ENCODE peak calls at places on chromosomes 5 and 9, in seven cellular contexts. U, I, A, M, Z, P and F are unnamed samples.

GRCh38 chr9:94824401-94824800 is 97.9 kb downstream of the AOPEP start:
- DNase-seq in U (no peak), I (no peak), A (no peak), M (no peak), Z (no peak), P (no peak), F (no peak)

GRCh38 chr5:151707566-151707965 is 20.9 kb upstream of the SPARC start:
- DNase-seq in U (no peak), I (no peak), A (no peak), M (no peak), Z (no peak), P (no peak), F (no peak)

GRCh38 chr5:72667708-72668107 is 148.8 kb upstream of the TNPO1 start:
- DNase-seq in U (no peak), I (no peak), A (no peak), M (no peak), Z (no peak), P (no peak), F (no peak)

GRCh38 chr5:151126199-151126645 is 31.4 kb downstream of the ANXA6 start:
- DNase-seq in U (peak; percentile 57), I (peak; percentile 59), A (peak; percentile 81), M (peak; percentile 51), Z (peak; percentile 91), P (peak; percentile 60), F (peak; percentile 36)

GRCh38 chr9:34662544-34663295 is at the start of gene CCL27:
- DNase-seq in U (no peak), I (no peak), A (no peak), M (no peak), Z (no peak), P (no peak), F (no peak)

GRCh38 chr5:79800979-79801827 is 111.6 kb downstream of the CMYA5 start:
- DNase-seq in U (no peak), I (peak; percentile 13), A (no peak), M (no peak), Z (no peak), P (no peak), F (no peak)

GRCh38 chr5:1214163-1214935 is 10.8 kb upstream of the SLC6A18 start:
- DNase-seq in U (no peak), I (no peak), A (no peak), M (no peak), Z (peak; percentile 41), P (no peak), F (no peak)

GRCh38 chr5:172849636-172850453 is 15.8 kb downstream of the ERGIC1 start:
- DNase-seq in U (no peak), I (no peak), A (peak; percentile 78), M (no peak), Z (peak; percentile 72), P (peak; percentile 50), F (no peak)

GRCh38 chr9:77954619-77955018 is 77.0 kb downstream of the GNAQ start:
- DNase-seq in U (no peak), I (no peak), A (no peak), M (no peak), Z (no peak), P (no peak), F (no peak)

GRCh38 chr5:4054092-4054491 is 458.5 kb downstream of the IRX1 start:
- DNase-seq in U (no peak), I (no peak), A (no peak), M (no peak), Z (no peak), P (no peak), F (no peak)

GRCh38 chr5:58261605-58262004 is 198.3 kb downstream of the PLK2 start:
- DNase-seq in U (peak; percentile 42), I (no peak), A (no peak), M (no peak), Z (no peak), P (no peak), F (no peak)

GRCh38 chr5:67996596-67996995 is 219.0 kb upstream of the PIK3R1 start:
- DNase-seq in U (no peak), I (peak; percentile 35), A (no peak), M (no peak), Z (no peak), P (no peak), F (no peak)

GRCh38 chr9:134033516-134034214 is 8.4 kb downstream of the BRD3OS start:
- DNase-seq in U (no peak), I (no peak), A (peak; percentile 45), M (no peak), Z (no peak), P (no peak), F (no peak)

GRCh38 chr5:10590226-10591047 is 26.6 kb downstream of the ANKRD33B start:
- DNase-seq in U (no peak), I (peak; percentile 50), A (no peak), M (no peak), Z (no peak), P (no peak), F (no peak)

GRCh38 chr5:102241809-102242421 is 54.2 kb downstream of the SLCO4C1 start:
- DNase-seq in U (no peak), I (no peak), A (no peak), M (no peak), Z (no peak), P (no peak), F (no peak)

GRCh38 chr9:82540175-82540574 is 522.8 kb downstream of the RASEF start:
- DNase-seq in U (no peak), I (no peak), A (no peak), M (peak; percentile 44), Z (no peak), P (no peak), F (no peak)

GRCh38 chr9:112541690-112542089 is 55.1 kb downstream of the KIAA1958 start:
- DNase-seq in U (no peak), I (no peak), A (no peak), M (no peak), Z (no peak), P (no peak), F (no peak)

GRCh38 chr5:144332265-144332664 is 161.6 kb downstream of the KCTD16 start:
- DNase-seq in U (no peak), I (no peak), A (no peak), M (no peak), Z (no peak), P (no peak), F (no peak)

DNA sequence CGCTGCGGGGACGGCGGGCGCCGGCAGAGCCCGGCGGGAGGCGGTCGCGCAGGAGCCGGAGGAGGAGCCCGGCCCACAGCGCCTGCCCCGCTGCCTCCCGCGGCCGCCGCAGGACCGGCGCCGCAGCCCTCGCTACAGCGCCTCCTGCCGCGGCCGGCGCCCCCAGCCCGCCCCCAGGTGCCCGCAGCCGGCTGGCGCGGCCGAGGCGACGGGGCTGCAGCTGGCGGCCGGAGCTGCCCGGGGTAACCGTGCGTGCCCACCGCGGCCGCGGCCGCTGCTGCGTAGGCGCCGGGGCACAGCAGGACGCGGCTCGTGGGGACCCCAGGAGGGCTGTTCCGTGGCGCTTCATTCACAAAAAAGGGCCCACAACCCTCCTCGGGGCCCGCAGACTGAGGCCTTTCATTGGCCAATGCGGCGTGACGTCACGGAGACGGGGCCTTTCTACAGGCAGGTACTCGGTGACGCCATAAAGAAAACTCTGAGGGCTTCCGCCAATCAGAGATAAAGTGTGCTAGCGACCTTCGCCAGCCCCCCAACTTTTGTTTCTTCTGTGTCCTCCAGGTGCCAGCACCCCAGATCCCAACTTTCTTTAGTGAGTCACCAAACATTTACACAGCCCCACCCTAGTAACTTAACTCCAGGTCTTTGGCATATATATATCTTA is at the start of gene CDC14B:
- DNase-seq in U (peak; percentile 78), I (peak; percentile 92), A (peak; percentile 93), M (peak; percentile 84), Z (peak; percentile 79), P (peak; percentile 83), F (peak; percentile 54)
- TF ChIP-seq CTCF in U (no peak), I (no peak), A (no peak), M (no peak), Z (peak; percentile 9), P (peak; percentile 28), F (no peak)

GRCh38 chr5:171419663-171420428 is 399 bp downstream of the FGF18 start:
- DNase-seq in U (peak; percentile 22), I (peak; percentile 9), A (no peak), M (no peak), Z (no peak), P (peak; percentile 69), F (no peak)

GRCh38 chr5:171420429-171421231 is 1.2 kb downstream of the FGF18 start:
- DNase-seq in U (peak; percentile 82), I (peak; percentile 82), A (peak; percentile 87), M (no peak), Z (peak; percentile 91), P (no peak), F (peak; percentile 30)

GRCh38 chr5:171418316-171418981 is 998 bp upstream of the FGF18 start:
- DNase-seq in U (peak; percentile 81), I (peak; percentile 83), A (peak; percentile 85), M (peak; percentile 50), Z (peak; percentile 89), P (peak; percentile 93), F (peak; percentile 31)

GRCh38 chr5:171421331-171422262 is 2.1 kb downstream of the FGF18 start:
- DNase-seq in U (no peak), I (no peak), A (no peak), M (no peak), Z (no peak), P (no peak), F (no peak)

DNA sequence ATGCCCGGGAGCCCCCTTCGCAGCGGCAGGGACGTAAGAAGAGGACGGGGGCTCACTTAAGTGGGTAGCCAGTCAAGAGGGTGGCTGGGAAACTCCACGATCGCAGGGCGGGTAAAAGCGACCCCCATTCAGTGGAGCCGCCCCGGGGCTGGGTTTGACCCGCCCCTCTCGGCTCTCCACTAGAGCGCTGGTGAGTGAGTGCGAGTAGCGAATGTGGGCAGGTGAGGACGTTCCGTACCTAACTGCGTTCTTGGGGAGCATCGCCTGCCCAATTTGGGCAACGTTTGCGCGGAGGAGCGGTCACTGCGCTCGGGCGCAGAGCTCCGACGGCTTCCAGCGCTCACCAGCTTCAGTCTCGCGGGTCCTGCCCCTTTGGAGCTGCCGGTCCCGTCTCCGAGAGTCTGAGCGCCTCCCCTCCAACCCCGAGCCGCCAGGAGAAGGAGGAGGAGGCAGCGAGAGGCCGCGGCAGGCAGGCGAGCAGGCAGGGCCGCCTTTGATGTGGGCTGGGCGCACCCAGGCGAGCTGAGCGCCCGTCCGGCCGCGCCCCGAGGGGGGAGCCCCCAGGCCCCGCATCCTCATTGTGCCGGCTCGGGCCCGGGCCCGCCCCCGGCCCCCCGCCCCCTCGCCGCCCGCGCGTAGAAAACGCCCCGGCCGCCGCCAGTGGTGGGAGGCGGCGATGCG is at the start of gene FGF18:
- DNase-seq in U (peak; percentile 49), I (peak; percentile 70), A (peak; percentile 74), M (no peak), Z (peak; percentile 69), P (peak; percentile 82), F (no peak)
- TF ChIP-seq CTCF in U (no peak), I (no peak), A (no peak), M (no peak), Z (no peak), P (no peak), F (no peak)

GRCh38 chr5:52800394-52801213 is 12.9 kb downstream of the ITGA1 start:
- DNase-seq in U (peak; percentile 73), I (peak; percentile 81), A (peak; percentile 77), M (peak; percentile 49), Z (peak; percentile 79), P (peak; percentile 17), F (no peak)
- TF ChIP-seq CTCF in U (peak; percentile 6), I (peak; percentile 16), A (no peak), M (no peak), Z (peak; percentile 24), P (no peak), F (no peak)

DNA sequence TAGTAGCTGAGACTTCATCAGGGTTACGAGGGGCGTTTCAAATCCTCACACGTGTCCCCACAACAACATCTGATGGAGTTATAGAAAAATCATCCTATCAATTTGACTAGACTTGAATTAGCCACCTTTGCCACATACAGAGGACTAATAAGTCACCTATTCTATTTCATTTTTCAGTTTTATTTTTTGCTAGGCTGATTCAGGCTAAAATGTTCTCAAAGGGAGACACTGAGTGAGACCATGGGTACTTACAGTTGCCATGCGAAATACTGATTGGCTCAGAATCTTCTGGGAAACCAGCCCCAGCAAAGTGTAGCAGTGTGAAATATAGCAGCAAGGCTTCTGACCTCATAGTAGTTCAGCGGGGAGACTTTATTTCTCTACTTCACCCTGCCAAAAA is 70.0 kb downstream of the SEMA6A start:
- DNase-seq in U (no peak), I (no peak), A (no peak), M (no peak), Z (no peak), P (no peak), F (no peak)
- TF ChIP-seq CTCF in U (no peak), I (no peak), A (no peak), M (no peak), Z (no peak), P (no peak), F (no peak)